ENCODE peak calls at places on chromosomes 4 and X, in four cellular contexts. Z, V, Y and P are unnamed samples.

GRCh38 chrX:31420711-31421151 is 348.9 kb upstream of the FTHL17 start:
- DNase-seq in Z (no peak), Y (no peak), V (no peak), P (no peak)

GRCh38 chr4:12894062-12894461 is 590.1 kb downstream of the RAB28 start:
- DNase-seq in Z (no peak), Y (no peak), V (no peak), P (no peak)

GRCh38 chr4:185742766-185743165 is 69.2 kb downstream of the SORBS2 start:
- DNase-seq in V (no peak), Z (no peak), Y (no peak), P (no peak)

GRCh38 chr4:6326312-6327060 is 56.8 kb downstream of the WFS1 start:
- DNase-seq in Z (no peak), Y (no peak), V (no peak), P (no peak)

GRCh38 chr4:84379881-84380618 is 119.0 kb downstream of the NKX6-1 start:
- DNase-seq in Y (no peak), V (no peak), Z (no peak), P (no peak)

GRCh38 chr4:40617903-40618302 is 11.8 kb downstream of the RBM47 start:
- DNase-seq in Y (peak), Z (no peak), V (no peak), P (no peak)

GRCh38 chr4:139530833-139531427 is 25.1 kb downstream of the SETD7 start:
- DNase-seq in Z (peak), Y (no peak), V (no peak), P (peak)

GRCh38 chr4:173855015-173855414 is 325.0 kb upstream of the HAND2 start:
- DNase-seq in Z (no peak), Y (no peak), V (no peak), P (no peak)

GRCh38 chrX:45842916-45843315 is 642.2 kb upstream of the DIPK2B start:
- DNase-seq in Y (no peak), Z (no peak), V (no peak), P (no peak)

GRCh38 chr4:80077639-80078038 is 4.6 kb upstream of the ANTXR2 start:
- DNase-seq in V (no peak), Y (no peak), Z (no peak), P (no peak)

GRCh38 chr4:55303818-55304217 is 42.2 kb upstream of the SRD5A3 start:
- DNase-seq in V (no peak), Z (no peak), Y (no peak), P (no peak)

GRCh38 chr4:10582059-10582686 is 102.4 kb downstream of the CLNK start:
- DNase-seq in Z (peak), V (no peak), Y (peak), P (no peak)

GRCh38 chr4:144316869-144317268 is 176.4 kb upstream of the GYPA start:
- DNase-seq in V (peak), Z (no peak), Y (no peak), P (no peak)

DNA sequence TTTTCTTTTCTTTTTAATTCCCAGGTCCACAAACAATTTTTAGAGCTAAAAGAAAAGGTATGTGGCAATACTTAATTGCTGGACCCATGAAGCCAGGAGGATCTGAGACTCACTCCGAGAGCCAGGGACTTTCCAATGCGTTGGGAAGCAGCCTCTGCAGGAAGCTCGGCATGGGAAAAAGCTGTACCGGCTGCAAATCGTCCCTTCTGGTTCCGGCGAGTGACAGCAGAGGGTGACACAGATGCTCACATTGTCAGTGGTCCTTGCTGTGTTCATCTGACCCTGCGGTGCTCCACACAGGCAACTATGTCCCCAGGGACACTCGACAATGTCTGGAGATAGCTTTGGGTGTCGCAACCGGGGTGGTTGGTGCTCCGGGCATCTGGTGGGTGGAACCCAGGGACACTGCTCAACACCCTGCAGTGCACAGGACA is 164.0 kb downstream of the PRKX start:
- DNase-seq in Z (no peak), V (no peak), Y (no peak), P (no peak)
- TF ChIP-seq SPI1 in Z (no peak), V (no peak), Y (no peak), P (no peak)

GRCh38 chr4:98996056-98996941 is 778 bp downstream of the METAP1 start:
- DNase-seq in Y (no peak), Z (peak), V (no peak), P (peak)
- TF ChIP-seq SPI1 in Y (no peak), Z (no peak), V (no peak), P (no peak)

GRCh38 chr4:105162123-105162796 is 15.6 kb downstream of the TET2 start:
- DNase-seq in Z (peak), Y (no peak), V (no peak), P (no peak)
- TF ChIP-seq SPI1 in Z (no peak), Y (no peak), V (no peak), P (no peak)

GRCh38 chrX:12426420-12426819 is 288.1 kb downstream of the FRMPD4 start:
- DNase-seq in Z (no peak), Y (no peak), V (no peak), P (no peak)

GRCh38 chrX:12419591-12419990 is 281.3 kb downstream of the FRMPD4 start:
- DNase-seq in Z (no peak), Y (no peak), V (no peak), P (no peak)

GRCh38 chrX:12423346-12423745 is 285.1 kb downstream of the FRMPD4 start:
- DNase-seq in Z (no peak), V (no peak), Y (no peak), P (no peak)

GRCh38 chrX:12425496-12425895 is 287.2 kb downstream of the FRMPD4 start:
- DNase-seq in Y (peak), Z (no peak), V (no peak), P (no peak)

DNA sequence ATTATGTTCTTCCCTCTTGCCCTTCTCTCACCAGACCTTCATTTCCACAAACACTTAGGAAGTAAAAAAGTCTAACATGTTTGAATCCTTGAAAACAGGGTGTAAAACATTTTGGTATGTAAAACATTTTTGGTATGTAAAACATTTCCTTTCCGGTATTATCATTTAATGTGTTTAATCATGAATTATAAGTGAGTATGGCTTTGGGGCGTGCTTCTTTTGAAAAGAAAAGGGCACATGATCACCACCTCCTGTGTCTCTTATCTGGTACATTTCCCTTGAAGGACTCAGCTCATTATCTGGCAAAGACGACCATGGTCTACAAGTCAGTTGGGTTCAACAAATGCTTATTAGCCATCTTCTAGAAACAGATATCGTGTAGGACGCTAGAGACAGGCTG is 283.6 kb downstream of the FRMPD4 start:
- DNase-seq in Z (no peak), V (no peak), Y (no peak), P (no peak)
- TF ChIP-seq SPI1 in Z (no peak), V (no peak), Y (no peak), P (no peak)

GRCh38 chr4:160026720-160027119 is 923.8 kb downstream of the RAPGEF2 start:
- DNase-seq in Y (no peak), V (no peak), Z (no peak), P (no peak)
- TF ChIP-seq SPI1 in Y (no peak), V (no peak), Z (no peak), P (no peak)

DNA sequence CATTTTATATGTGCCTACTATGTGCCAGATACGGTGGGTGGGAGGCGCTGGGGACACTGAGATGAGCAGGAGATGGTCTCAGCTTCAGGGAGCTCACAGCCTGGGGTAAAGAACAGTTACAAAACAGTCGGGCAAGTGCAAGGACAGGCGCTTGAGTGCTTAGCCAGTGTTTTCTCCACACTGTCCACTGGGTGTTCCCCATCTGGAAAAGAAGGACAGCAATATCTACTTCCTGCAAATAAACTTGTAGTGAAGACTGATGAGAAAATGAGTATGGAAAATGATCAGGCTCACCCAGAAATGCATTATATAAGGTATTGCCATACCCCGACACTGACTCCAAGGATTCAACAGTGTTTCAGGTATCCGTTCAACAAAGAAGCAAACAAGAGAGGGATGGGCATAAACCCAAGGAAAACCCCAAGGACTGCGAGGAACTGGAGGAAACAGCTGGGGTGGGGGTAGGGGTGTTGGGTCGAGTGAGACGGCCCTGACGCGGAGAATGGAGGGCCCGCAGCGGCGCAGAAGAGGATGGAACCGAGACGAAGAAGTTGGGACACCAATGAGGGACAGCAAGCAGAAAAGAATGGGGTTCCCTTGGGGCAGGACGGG is 805 bp downstream of the TMEM185A start:
- DNase-seq in Z (no peak), Y (no peak), V (no peak), P (no peak)
- TF ChIP-seq SPI1 in Z (no peak), Y (no peak), V (no peak), P (no peak)

GRCh38 chr4:124464836-124465235 is 247.7 kb downstream of the ANKRD50 start:
- DNase-seq in Y (no peak), Z (no peak), V (no peak), P (no peak)

GRCh38 chr4:124459196-124459921 is 253.2 kb downstream of the ANKRD50 start:
- DNase-seq in V (no peak), Y (no peak), Z (no peak), P (no peak)

GRCh38 chr4:124455671-124456070 is 256.9 kb downstream of the ANKRD50 start:
- DNase-seq in V (no peak), Z (no peak), Y (no peak), P (no peak)

GRCh38 chr4:124462954-124463828 is 249.3 kb downstream of the ANKRD50 start:
- DNase-seq in Z (no peak), Y (no peak), V (no peak), P (no peak)

GRCh38 chr4:124459922-124460301 is 252.6 kb downstream of the ANKRD50 start:
- DNase-seq in Z (no peak), V (no peak), Y (no peak), P (no peak)
- TF ChIP-seq SPI1 in Z (no peak), V (no peak), Y (no peak), P (no peak)

DNA sequence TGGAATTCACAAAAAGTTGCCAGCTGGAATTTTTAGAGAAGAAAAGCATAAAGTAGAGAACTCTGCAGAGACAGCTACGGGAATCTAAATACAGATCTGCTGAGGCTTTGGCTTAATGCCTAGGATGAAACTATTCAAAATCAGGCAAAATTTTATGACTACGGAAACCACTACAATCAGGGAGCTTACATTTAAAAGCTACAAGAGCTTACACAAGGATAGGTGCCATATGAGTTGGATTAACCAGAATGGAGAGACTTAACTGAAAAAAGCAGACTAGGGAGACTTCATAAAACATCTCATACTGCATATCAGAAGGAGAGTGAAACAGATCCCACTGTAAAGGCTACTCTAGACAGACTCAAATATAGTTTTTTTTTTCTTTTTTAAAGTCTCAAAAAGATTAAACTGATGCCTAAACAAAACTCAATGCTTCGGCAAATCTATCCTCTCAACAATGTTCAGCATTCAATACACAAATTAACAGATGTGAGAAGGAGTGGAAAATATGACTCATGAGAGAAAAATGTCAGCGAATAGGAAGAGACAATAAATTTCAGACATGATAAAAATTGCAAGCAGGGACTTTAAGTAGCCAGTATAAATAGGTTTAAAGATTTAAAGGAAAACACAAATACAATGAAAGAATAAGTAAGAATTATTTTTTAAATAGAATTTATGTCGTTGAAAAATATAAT is 586.0 kb downstream of the FSTL5 start:
- DNase-seq in Y (no peak), V (no peak), Z (no peak), P (no peak)
- TF ChIP-seq SPI1 in Y (no peak), V (no peak), Z (no peak), P (no peak)

GRCh38 chr4:74671074-74671698 is 123.1 kb downstream of the BTC start:
- DNase-seq in V (no peak), Y (no peak), Z (peak), P (no peak)
- TF ChIP-seq SPI1 in V (no peak), Y (no peak), Z (no peak), P (no peak)

GRCh38 chr4:115275615-115276014 is 162.2 kb upstream of the NDST4 start:
- DNase-seq in V (no peak), Y (no peak), Z (no peak), P (no peak)

GRCh38 chr4:115272585-115272984 is 159.2 kb upstream of the NDST4 start:
- DNase-seq in Y (no peak), V (no peak), Z (no peak), P (no peak)

GRCh38 chr4:115278830-115279229 is 165.4 kb upstream of the NDST4 start:
- DNase-seq in Z (no peak), Y (no peak), V (no peak), P (no peak)

GRCh38 chr4:115272185-115272584 is 158.8 kb upstream of the NDST4 start:
- DNase-seq in V (no peak), Z (no peak), Y (no peak), P (no peak)

DNA sequence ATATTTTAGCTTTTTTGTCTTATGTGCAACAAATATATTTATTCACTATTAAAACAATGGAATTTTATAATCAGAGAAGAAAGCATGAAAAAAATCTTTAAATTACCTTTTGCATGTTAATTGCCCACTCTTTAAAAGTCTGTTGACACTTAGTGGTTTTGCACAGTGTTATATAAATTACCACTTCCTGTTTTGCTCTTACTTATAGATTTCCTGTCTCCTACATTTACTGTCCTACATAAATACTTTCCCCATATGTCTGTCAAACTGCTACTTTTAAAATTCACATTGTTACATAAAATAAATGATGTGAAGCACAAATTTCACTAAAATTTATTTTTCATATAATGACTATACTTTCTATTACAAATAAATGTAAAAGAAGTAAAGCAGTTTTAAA is 161.1 kb upstream of the NDST4 start:
- DNase-seq in V (no peak), Y (no peak), Z (no peak), P (no peak)
- TF ChIP-seq SPI1 in V (peak), Y (peak), Z (no peak), P (peak)